ENCODE peak calls at places on chromosomes 6 and 20, in four cellular contexts. I, Z, V and K are unnamed samples.

GRCh38 chr6:119957195-119957594 is 607.6 kb upstream of the MAN1A1 start:
- DNase-seq in V (no peak), Z (no peak), I (no peak), K (no peak)

GRCh38 chr20:21137078-21137477 is 11.2 kb downstream of the KIZ start:
- DNase-seq in Z (no peak), I (no peak), V (no peak), K (no peak)

GRCh38 chr6:137777299-137778075 is 89.6 kb upstream of the TNFAIP3 start:
- DNase-seq in I (no peak), Z (no peak), V (no peak), K (no peak)

GRCh38 chr20:64077094-64077493 is 2.2 kb downstream of the RGS19 start:
- DNase-seq in V (no peak), Z (peak; percentile 95), I (no peak), K (no peak)

GRCh38 chr6:140773276-140773675 is 1359.4 kb upstream of the GJE1 start:
- DNase-seq in Z (no peak), V (no peak), I (no peak), K (no peak)

GRCh38 chr20:58600756-58601155 is 50.3 kb upstream of the STX16 start:
- DNase-seq in I (no peak), V (no peak), Z (no peak), K (no peak)

GRCh38 chr6:47141963-47142362 is 99.8 kb upstream of the ADGRF1 start:
- DNase-seq in V (no peak), Z (no peak), I (no peak), K (no peak)

GRCh38 chr6:75431379-75431778 is 62.2 kb downstream of the FILIP1 start:
- DNase-seq in I (no peak), V (peak; percentile 53), Z (no peak), K (no peak)

GRCh38 chr6:165728196-165728595 is 65.2 kb upstream of the PDE10A start:
- DNase-seq in I (no peak), Z (no peak), V (no peak), K (no peak)

GRCh38 chr20:32829291-32830005 is 9.7 kb downstream of the MAPRE1 start:
- DNase-seq in V (no peak), Z (no peak), I (no peak), K (no peak)

GRCh38 chr6:113433506-113433991 is 423.6 kb upstream of the MARCKS start:
- DNase-seq in Z (no peak), V (no peak), I (no peak), K (no peak)

GRCh38 chr6:6315660-6316059 is 4.8 kb downstream of the F13A1 start:
- DNase-seq in V (peak; percentile 73), Z (no peak), I (no peak), K (peak; percentile 37)

GRCh38 chr6:9086331-9086730 is 651.0 kb upstream of the SLC35B3 start:
- DNase-seq in Z (no peak), I (no peak), V (no peak), K (no peak)

GRCh38 chr6:37680668-37681067 is 17.0 kb downstream of the MDGA1 start:
- DNase-seq in I (no peak), Z (peak; percentile 72), V (no peak), K (no peak)

GRCh38 chr6:113182370-113183141 is 674.6 kb upstream of the MARCKS start:
- DNase-seq in I (no peak), Z (no peak), V (no peak), K (no peak)

GRCh38 chr6:111220383-111221031 is 133.2 kb downstream of the SLC16A10 start:
- DNase-seq in Z (no peak), I (no peak), V (no peak), K (no peak)

GRCh38 chr6:121794630-121795029 is 359.2 kb downstream of the GJA1 start:
- DNase-seq in V (no peak), Z (no peak), I (no peak), K (no peak)

GRCh38 chr20:32707691-32708581 is 34.2 kb upstream of the C20orf203 start:
- DNase-seq in V (no peak), Z (no peak), I (no peak), K (no peak)

DNA sequence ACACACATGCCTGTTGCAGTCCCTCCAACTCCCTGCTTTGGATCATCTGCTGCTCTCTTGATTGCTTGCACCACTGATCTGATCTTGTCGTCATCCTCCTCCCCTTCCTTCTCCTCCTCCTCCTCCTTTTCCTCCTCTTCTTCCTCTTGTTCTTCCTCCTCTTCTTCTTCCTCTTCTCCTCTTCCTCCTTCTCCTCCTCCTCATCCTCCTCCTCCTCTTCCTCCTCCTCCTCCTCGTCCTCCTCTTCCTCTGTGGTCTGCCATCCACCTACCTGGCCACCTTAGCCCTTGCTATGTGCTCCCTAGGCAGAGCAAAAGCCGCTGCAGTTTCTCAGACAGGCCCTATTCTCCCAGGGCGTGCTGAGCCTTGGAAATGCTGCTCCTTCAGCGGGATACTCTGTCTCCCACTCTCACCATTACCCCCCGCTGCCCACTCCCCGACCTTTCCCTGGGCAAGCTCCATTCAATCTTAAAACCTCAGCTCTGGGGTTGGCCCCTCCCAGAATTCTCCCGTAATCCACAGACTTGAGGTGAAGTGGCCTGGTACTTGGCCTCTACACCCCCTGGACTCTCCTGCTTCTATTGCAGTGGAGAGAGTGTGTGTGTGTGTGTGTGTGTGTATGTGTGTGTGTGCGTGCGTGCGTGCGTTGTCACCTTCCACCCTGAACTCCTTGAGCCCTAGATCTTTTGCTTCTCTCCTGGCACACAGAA is 105.0 kb downstream of the SASH1 start:
- DNase-seq in Z (no peak), V (no peak), I (no peak), K (no peak)
- H3K27ac ChIP-seq in Z (no peak overlapping the region), V (no peak overlapping the region), I (no peak overlapping the region), K (no peak overlapping the region)

DNA sequence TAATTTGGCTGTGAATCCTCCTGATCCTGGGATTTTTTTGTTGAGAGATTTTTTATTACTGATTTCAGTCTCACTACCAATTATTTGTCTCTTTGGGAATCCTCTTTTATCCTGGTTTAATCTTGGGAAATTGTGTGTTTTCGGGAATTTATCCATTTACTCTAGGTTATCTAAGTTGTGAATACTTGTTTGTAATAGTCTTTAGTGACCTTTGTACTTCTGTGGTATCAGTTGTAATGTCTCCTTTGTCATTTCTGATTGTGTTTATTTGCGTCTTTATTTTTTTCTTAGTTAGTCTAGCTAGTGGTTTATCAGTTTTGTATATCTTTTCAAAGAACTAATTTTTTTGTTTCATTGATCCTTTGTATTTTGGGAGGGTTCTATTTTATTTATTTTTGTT is 27.3 kb upstream of the ZNF337 start:
- DNase-seq in Z (no peak), I (no peak), V (no peak), K (no peak)
- H3K9me3 ChIP-seq in Z (peaks cover 69% of the 10 kb centered on the region), I (peaks cover 15% of the 10 kb centered on the region), V (no peaks in the 10 kb centered on the region), K (peaks cover 13% of the 10 kb centered on the region)

DNA sequence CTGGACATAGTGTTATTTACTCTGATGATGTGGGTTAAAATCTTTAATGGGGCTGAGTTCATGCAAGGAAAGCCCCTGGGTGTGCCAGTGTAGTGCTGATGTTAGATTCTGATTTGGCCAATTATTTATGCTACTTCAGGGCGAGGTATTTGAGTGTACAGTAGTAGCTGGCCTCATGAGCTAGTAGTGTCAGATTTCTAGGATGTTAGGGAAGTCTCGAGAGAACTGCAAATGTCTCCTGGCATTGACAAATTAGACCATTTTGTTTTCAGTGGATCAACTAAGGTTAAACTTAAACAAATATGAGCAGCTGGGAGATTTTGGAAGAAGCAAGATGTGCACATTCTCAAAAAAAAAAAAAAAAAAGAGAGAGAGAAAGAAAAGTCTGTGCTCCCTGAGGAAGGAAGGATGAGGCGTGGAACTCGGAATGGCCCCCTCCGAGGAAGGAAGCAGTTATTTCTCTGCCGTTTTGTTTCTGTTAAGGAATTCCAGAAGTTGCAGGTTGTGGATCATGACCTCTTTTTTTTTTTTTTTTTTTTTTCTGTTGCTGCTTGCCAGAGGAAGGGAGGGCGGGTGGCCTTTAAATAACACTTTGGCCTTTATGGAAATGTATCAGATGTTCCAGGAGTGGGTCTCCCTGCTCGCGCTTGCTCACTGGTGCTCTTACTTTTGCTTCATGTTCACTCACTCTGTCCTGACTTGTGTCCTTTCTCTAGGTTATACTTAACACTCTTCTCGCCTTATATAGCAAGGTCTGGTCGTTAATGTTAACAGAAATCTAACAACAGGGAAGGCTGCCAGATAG is 124.5 kb downstream of the TCP11 start:
- DNase-seq in Z (no peak), V (no peak), I (no peak), K (no peak)
- H3K27ac ChIP-seq in Z (peak overlapping the region; percentile 88), V (no peak overlapping the region), I (no peak overlapping the region), K (no peak overlapping the region)

GRCh38 chr20:49277786-49278035 is 146 bp downstream of the ZNFX1 start:
- DNase-seq in Z (no peak), V (no peak), I (no peak), K (no peak)

GRCh38 chr20:49276895-49277785 is 717 bp downstream of the ZNFX1 start:
- DNase-seq in Z (peak; percentile 91), I (no peak), V (no peak), K (peak; percentile 35)

GRCh38 chr20:49279677-49280462 is 2.0 kb upstream of the ZNFX1 start:
- DNase-seq in I (no peak), V (no peak), Z (no peak), K (peak; percentile 52)

GRCh38 chr20:49278817-49279676 is 1.2 kb upstream of the ZNFX1 start:
- DNase-seq in V (no peak), Z (peak; percentile 78), I (no peak), K (no peak)

DNA sequence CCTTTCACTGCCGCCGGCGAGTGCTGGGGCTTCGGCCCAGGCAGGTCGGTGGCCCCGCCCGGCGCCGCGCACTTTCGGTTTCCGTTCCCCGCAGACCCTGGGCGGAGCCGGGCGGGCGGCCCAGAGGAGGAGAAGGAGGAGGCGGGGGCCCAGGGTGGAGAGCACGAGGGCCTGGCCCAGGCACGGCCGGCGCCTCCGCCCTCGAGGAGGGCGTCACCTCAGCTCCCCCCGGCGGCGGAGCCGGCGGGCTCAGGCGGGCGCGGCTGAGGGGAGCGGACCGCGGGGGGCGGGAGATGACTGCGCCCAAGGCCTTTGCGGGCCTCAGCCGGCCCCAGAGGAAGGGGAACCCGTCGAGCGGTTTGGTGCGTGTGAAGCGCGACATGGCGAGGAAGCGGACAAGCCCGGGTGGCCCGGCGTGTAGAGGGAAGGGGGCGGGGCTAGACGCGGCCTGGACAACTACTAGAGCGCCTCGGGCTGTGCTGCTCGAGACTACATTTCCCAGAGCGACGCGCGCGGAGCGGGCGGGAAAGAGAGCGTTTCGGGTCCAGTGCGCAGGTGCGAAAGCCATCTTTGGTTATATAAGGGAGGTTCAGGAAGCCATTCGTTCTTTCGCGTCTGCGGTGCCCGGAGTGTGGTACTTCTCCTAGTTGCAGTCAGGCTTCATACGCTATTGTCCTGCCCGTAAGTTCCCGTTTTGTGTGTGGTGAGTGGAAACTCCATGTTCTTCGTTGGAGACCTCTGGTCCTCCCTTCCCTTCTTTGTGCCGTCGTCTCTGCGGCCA is at the start of gene ZNFX1:
- DNase-seq in I (peak; percentile 99), Z (peak; percentile 100), V (peak; percentile 98), K (peak; percentile 99)
- H3K9me3 ChIP-seq in I (peaks cover 35% of the 10 kb centered on the region), Z (peaks cover 35% of the 10 kb centered on the region), V (peaks cover 12% of the 10 kb centered on the region), K (peaks cover 32% of the 10 kb centered on the region)

GRCh38 chr20:7136886-7137285 is 369.4 kb downstream of the BMP2 start:
- DNase-seq in V (no peak), Z (no peak), I (no peak), K (no peak)

GRCh38 chr20:7137395-7138151 is 370.1 kb downstream of the BMP2 start:
- DNase-seq in Z (no peak), I (no peak), V (no peak), K (no peak)
- H3K27ac ChIP-seq in Z (no peak overlapping the region), I (no peak overlapping the region), V (no peak overlapping the region), K (no peak overlapping the region)

GRCh38 chr6:150176152-150176551 is 33.3 kb downstream of the PPP1R14C start:
- DNase-seq in Z (no peak), I (no peak), V (no peak), K (no peak)
- H3K9me3 ChIP-seq in Z (no peaks in the 10 kb centered on the region), I (no peaks in the 10 kb centered on the region), V (no peaks in the 10 kb centered on the region), K (no peaks in the 10 kb centered on the region)

DNA sequence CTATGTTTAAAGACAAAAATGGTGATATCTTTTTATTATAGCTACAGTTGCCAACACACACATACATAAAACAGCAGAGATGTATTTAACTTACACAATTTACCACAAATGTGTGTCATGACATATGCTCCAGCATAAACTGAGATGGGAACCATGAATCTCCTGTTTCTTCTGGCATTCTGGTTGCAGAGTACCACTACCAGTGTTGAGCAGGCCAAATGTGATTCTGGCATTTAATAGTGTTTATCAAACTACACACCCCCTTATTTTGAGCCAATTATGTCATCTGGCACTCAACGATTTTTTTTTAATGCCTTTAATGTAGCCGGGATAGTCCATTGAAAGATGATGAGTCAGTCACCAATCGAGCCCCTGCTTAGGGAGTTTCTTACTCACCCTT is 59.0 kb upstream of the TPD52L1 start:
- DNase-seq in I (no peak), Z (no peak), V (no peak), K (no peak)
- H3K27ac ChIP-seq in I (no peak overlapping the region), Z (no peak overlapping the region), V (no peak overlapping the region), K (no peak overlapping the region)